ENCODE peak calls at places on chromosomes 3 and 15, in five cellular contexts. One of them, this sample, is unnamed.

GRCh38 chr3:73399666-73400253 is 225.0 kb downstream of the PDZRN3 start:
- DNase-seq in putamen: no peak
- DNase-seq in heart left ventricle: no peak
- DNase-seq in AG20443: no peak
- DNase-seq in left ventricle myocardium inferior: no peak
- DNase-seq in this sample: no peak

GRCh38 chr3:157438371-157438735 is 1.7 kb downstream of the PTX3 start:
- DNase-seq in AG20443: no peak
- DNase-seq in putamen: no peak
- DNase-seq in left ventricle myocardium inferior: no peak
- DNase-seq in heart left ventricle: no peak
- DNase-seq in this sample: peak; percentile 6

GRCh38 chr3:193780810-193781472 is 187.9 kb downstream of the OPA1 start:
- DNase-seq in AG20443: peak; percentile 93
- DNase-seq in putamen: peak; percentile 64
- DNase-seq in left ventricle myocardium inferior: peak; percentile 69
- DNase-seq in heart left ventricle: peak; percentile 84
- DNase-seq in this sample: peak; percentile 75

GRCh38 chr3:71111784-71112440 is 471.6 kb downstream of the FOXP1 start:
- DNase-seq in AG20443: peak; percentile 68
- DNase-seq in left ventricle myocardium inferior: no peak
- DNase-seq in heart left ventricle: no peak
- DNase-seq in putamen: no peak
- DNase-seq in this sample: no peak

GRCh38 chr3:38022887-38023709 is 6.3 kb downstream of the PLCD1 start:
- DNase-seq in AG20443: no peak
- DNase-seq in heart left ventricle: peak; percentile 51
- DNase-seq in left ventricle myocardium inferior: no peak
- DNase-seq in putamen: no peak
- DNase-seq in this sample: no peak

GRCh38 chr15:43316007-43316968 is 14.1 kb downstream of the LCMT2 start:
- DNase-seq in left ventricle myocardium inferior: no peak
- DNase-seq in AG20443: no peak
- DNase-seq in heart left ventricle: no peak
- DNase-seq in putamen: no peak
- DNase-seq in this sample: no peak

GRCh38 chr3:11154036-11154952 is at the start of gene HRH1:
- DNase-seq in left ventricle myocardium inferior: peak; percentile 35
- DNase-seq in heart left ventricle: no peak
- DNase-seq in AG20443: peak; percentile 71
- DNase-seq in putamen: no peak
- DNase-seq in this sample: no peak

GRCh38 chr3:22713936-22714335 is 489.2 kb upstream of the UBE2E2 start:
- DNase-seq in AG20443: peak; percentile 61
- DNase-seq in heart left ventricle: no peak
- DNase-seq in left ventricle myocardium inferior: no peak
- DNase-seq in putamen: no peak
- DNase-seq in this sample: no peak

GRCh38 chr3:128698211-128699011 is 27.6 kb upstream of the RAB7A start:
- DNase-seq in heart left ventricle: peak; percentile 77
- DNase-seq in AG20443: peak; percentile 78
- DNase-seq in putamen: peak; percentile 35
- DNase-seq in left ventricle myocardium inferior: peak; percentile 38
- DNase-seq in this sample: peak; percentile 46

GRCh38 chr3:149339931-149340309 is 6.5 kb upstream of the TM4SF18 start:
- DNase-seq in left ventricle myocardium inferior: peak; percentile 78
- DNase-seq in AG20443: peak; percentile 94
- DNase-seq in putamen: peak; percentile 26
- DNase-seq in heart left ventricle: peak; percentile 79
- DNase-seq in this sample: peak; percentile 8

GRCh38 chr3:81502251-81502650 is 259.2 kb downstream of the GBE1 start:
- DNase-seq in putamen: no peak
- DNase-seq in heart left ventricle: no peak
- DNase-seq in AG20443: no peak
- DNase-seq in left ventricle myocardium inferior: no peak
- DNase-seq in this sample: no peak

GRCh38 chr3:148866261-148866660 is 1.2 kb downstream of the CPA3 start:
- DNase-seq in putamen: no peak
- DNase-seq in AG20443: peak; percentile 52
- DNase-seq in heart left ventricle: no peak
- DNase-seq in left ventricle myocardium inferior: no peak
- DNase-seq in this sample: no peak

This sample was measured in Ammon's horn.